ENCODE peak calls at places on chromosomes 3 and 15, in seven cellular contexts. One of them, this sample, is unnamed.

GRCh38 chr15:51086409-51086808 is 8.3 kb downstream of the TNFAIP8L3 start:
- DNase-seq in BJ: no peak
- DNase-seq in transverse colon: no peak
- DNase-seq in left lung: no peak
- DNase-seq in HFF-Myc: no peak
- DNase-seq in tibial artery: no peak
- DNase-seq in fibroblast of mammary gland: no peak
- DNase-seq in this sample: no peak

GRCh38 chr3:13015286-13016082 is 57.7 kb downstream of the IQSEC1 start:
- DNase-seq in tibial artery: no peak
- DNase-seq in transverse colon: peak
- DNase-seq in left lung: peak
- DNase-seq in BJ: no peak
- DNase-seq in HFF-Myc: no peak
- DNase-seq in fibroblast of mammary gland: no peak
- DNase-seq in this sample: no peak

GRCh38 chr15:67076147-67076843 is 10.9 kb downstream of the SMAD3 start:
- DNase-seq in BJ: no peak
- DNase-seq in tibial artery: no peak
- DNase-seq in transverse colon: no peak
- DNase-seq in fibroblast of mammary gland: peak
- DNase-seq in HFF-Myc: no peak
- DNase-seq in left lung: no peak
- DNase-seq in this sample: no peak

GRCh38 chr15:39194431-39194830 is 386.4 kb upstream of the THBS1 start:
- DNase-seq in left lung: no peak
- DNase-seq in HFF-Myc: no peak
- DNase-seq in BJ: no peak
- DNase-seq in transverse colon: no peak
- DNase-seq in tibial artery: no peak
- DNase-seq in fibroblast of mammary gland: peak
- DNase-seq in this sample: peak

GRCh38 chr3:29484633-29485032 is 203.8 kb downstream of the RBMS3 start:
- DNase-seq in left lung: no peak
- DNase-seq in BJ: no peak
- DNase-seq in tibial artery: no peak
- DNase-seq in fibroblast of mammary gland: no peak
- DNase-seq in transverse colon: no peak
- DNase-seq in HFF-Myc: no peak
- DNase-seq in this sample: no peak

GRCh38 chr15:84099181-84099580 is 136.4 kb upstream of the GOLGA6L4 start:
- DNase-seq in HFF-Myc: no peak
- DNase-seq in tibial artery: no peak
- DNase-seq in BJ: no peak
- DNase-seq in fibroblast of mammary gland: peak
- DNase-seq in transverse colon: peak
- DNase-seq in left lung: no peak
- DNase-seq in this sample: no peak

GRCh38 chr3:30779686-30780287 is 114.7 kb downstream of the GADL1 start:
- DNase-seq in transverse colon: no peak
- DNase-seq in left lung: no peak
- DNase-seq in fibroblast of mammary gland: peak
- DNase-seq in tibial artery: no peak
- DNase-seq in BJ: no peak
- DNase-seq in HFF-Myc: peak
- DNase-seq in this sample: no peak

GRCh38 chr15:28107111-28107893 is 8.2 kb upstream of the OCA2 start:
- DNase-seq in transverse colon: no peak
- DNase-seq in left lung: no peak
- DNase-seq in BJ: no peak
- DNase-seq in tibial artery: peak
- DNase-seq in HFF-Myc: no peak
- DNase-seq in fibroblast of mammary gland: peak
- DNase-seq in this sample: no peak

GRCh38 chr3:174951023-174951422 is 91.9 kb downstream of the NAALADL2 start:
- DNase-seq in HFF-Myc: no peak
- DNase-seq in BJ: no peak
- DNase-seq in fibroblast of mammary gland: peak
- DNase-seq in tibial artery: no peak
- DNase-seq in left lung: no peak
- DNase-seq in transverse colon: no peak
- DNase-seq in this sample: no peak

GRCh38 chr15:42735382-42736165 is 1.4 kb downstream of the CDAN1 start:
- DNase-seq in left lung: no peak
- DNase-seq in BJ: no peak
- DNase-seq in fibroblast of mammary gland: no peak
- DNase-seq in transverse colon: no peak
- DNase-seq in tibial artery: peak
- DNase-seq in HFF-Myc: no peak
- DNase-seq in this sample: no peak

DNA sequence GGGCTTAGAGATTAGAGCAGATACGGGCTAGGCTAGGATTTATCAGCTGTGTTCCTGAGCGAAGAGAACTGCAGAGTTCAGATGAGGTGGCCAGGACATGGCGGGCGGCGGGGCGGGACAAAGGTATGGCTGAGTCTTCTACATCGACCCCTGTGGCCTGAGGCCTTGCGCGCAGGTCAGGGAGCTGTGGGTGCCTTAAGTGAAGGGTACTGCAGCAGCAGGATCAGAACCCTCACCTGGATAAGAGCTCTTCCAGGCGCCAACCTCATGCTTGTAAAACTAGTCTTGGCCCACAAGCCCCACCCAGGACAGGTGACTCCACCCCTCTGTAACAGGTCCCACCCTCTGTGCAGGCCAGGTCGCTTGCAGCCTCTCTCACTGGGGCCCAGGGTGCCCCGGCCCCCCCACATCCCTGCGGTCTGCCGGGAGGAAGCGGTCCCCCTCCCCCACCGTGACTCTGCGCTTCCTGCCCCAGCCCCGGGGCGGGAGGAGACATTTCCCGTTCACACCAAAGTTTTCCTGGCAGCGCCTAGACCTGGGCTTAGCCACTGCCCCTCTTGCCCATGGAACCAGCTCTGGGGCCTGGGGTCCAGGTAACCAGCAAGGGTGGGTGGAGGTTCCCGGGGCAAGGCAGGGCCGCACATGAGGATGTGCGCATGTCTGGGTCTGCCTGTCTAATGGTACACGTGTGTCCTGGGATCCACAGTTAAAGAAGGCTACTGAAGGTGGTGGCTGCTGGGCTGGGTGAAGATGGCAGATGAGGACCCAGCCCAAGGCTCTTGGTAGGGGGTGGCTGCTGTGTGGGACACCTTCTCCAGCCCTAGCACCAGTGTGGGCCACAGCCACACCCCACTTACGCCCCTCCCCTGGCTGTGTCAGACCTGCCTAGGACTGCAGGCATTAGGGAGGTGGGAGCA is 8.3 kb downstream of the NBEAL2 start:
- DNase-seq in fibroblast of mammary gland: no peak
- DNase-seq in left lung: peak
- DNase-seq in HFF-Myc: no peak
- DNase-seq in transverse colon: peak
- DNase-seq in tibial artery: no peak
- DNase-seq in BJ: no peak
- DNase-seq in this sample: no peak
- H3K4me3 ChIP-seq in fibroblast of mammary gland: no peak
- H3K4me3 ChIP-seq in left lung: no peak
- H3K4me3 ChIP-seq in HFF-Myc: no peak
- H3K4me3 ChIP-seq in transverse colon: peak
- H3K4me3 ChIP-seq in tibial artery: no peak
- H3K4me3 ChIP-seq in BJ: no peak
- H3K4me3 ChIP-seq in this sample: no peak

GRCh38 chr3:107493134-107493533 is 29.6 kb upstream of the BBX start:
- DNase-seq in fibroblast of mammary gland: no peak
- DNase-seq in tibial artery: no peak
- DNase-seq in HFF-Myc: no peak
- DNase-seq in transverse colon: no peak
- DNase-seq in left lung: no peak
- DNase-seq in BJ: no peak
- DNase-seq in this sample: no peak
- TF ChIP-seq CTCF in fibroblast of mammary gland: no peak
- TF ChIP-seq CTCF in tibial artery: no peak
- TF ChIP-seq CTCF in HFF-Myc: peak
- TF ChIP-seq CTCF in transverse colon: no peak
- TF ChIP-seq CTCF in left lung: no peak
- TF ChIP-seq CTCF in BJ: no peak
- TF ChIP-seq CTCF in this sample: no peak

GRCh38 chr3:14351617-14352001 is 50.8 kb upstream of the SLC6A6 start:
- DNase-seq in BJ: no peak
- DNase-seq in fibroblast of mammary gland: no peak
- DNase-seq in HFF-Myc: no peak
- DNase-seq in transverse colon: no peak
- DNase-seq in left lung: no peak
- DNase-seq in tibial artery: no peak
- DNase-seq in this sample: no peak

GRCh38 chr3:14347110-14347509 is 55.3 kb upstream of the SLC6A6 start:
- DNase-seq in HFF-Myc: no peak
- DNase-seq in left lung: no peak
- DNase-seq in BJ: no peak
- DNase-seq in transverse colon: no peak
- DNase-seq in tibial artery: no peak
- DNase-seq in fibroblast of mammary gland: no peak
- DNase-seq in this sample: no peak

GRCh38 chr3:14357463-14357862 is 44.9 kb upstream of the SLC6A6 start:
- DNase-seq in transverse colon: no peak
- DNase-seq in tibial artery: no peak
- DNase-seq in fibroblast of mammary gland: no peak
- DNase-seq in BJ: no peak
- DNase-seq in left lung: no peak
- DNase-seq in HFF-Myc: no peak
- DNase-seq in this sample: no peak

GRCh38 chr3:14353486-14353885 is 48.9 kb upstream of the SLC6A6 start:
- DNase-seq in HFF-Myc: no peak
- DNase-seq in BJ: no peak
- DNase-seq in tibial artery: no peak
- DNase-seq in left lung: no peak
- DNase-seq in fibroblast of mammary gland: no peak
- DNase-seq in transverse colon: no peak
- DNase-seq in this sample: no peak

DNA sequence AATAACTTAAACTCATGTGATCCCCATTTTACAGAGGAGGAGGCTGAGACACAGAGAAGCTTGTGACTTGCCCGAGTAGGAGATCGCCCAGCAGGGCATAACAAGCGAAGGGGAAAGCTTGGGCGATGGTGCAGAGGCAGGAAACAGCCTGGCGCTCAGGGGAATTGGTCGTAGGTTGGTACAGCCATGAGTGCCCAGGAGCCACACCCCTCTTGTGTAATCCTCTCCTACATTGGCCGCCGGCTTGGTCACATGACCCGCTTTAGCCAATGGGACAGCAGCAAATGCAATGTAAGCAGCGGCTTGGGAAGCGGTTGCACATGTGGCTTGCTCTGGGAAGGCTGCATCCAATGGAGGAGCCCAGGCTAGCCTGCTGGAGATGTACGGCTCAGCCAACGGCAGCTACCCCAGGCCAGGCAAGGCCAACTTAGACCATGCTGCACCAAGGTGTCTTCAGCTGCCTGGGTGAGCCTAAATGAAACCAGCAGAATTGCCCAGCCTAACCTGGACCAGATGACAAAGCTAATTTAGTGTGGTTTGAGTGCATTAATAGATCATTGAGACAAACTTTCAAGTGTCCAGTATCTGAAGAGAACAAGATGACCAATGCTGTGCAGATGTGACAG is 50.3 kb upstream of the SLC6A6 start:
- DNase-seq in fibroblast of mammary gland: peak
- DNase-seq in left lung: no peak
- DNase-seq in tibial artery: no peak
- DNase-seq in transverse colon: no peak
- DNase-seq in BJ: no peak
- DNase-seq in HFF-Myc: peak
- DNase-seq in this sample: no peak
- H3K4me3 ChIP-seq in fibroblast of mammary gland: no peak
- H3K4me3 ChIP-seq in left lung: no peak
- H3K4me3 ChIP-seq in tibial artery: no peak
- H3K4me3 ChIP-seq in transverse colon: no peak
- H3K4me3 ChIP-seq in BJ: no peak
- H3K4me3 ChIP-seq in HFF-Myc: no peak
- H3K4me3 ChIP-seq in this sample: no peak

GRCh38 chr15:34610388-34610787 is 26.9 kb upstream of the GOLGA8B start:
- DNase-seq in tibial artery: no peak
- DNase-seq in transverse colon: no peak
- DNase-seq in fibroblast of mammary gland: peak
- DNase-seq in left lung: no peak
- DNase-seq in BJ: no peak
- DNase-seq in HFF-Myc: no peak
- DNase-seq in this sample: no peak
- TF ChIP-seq CTCF in tibial artery: peak
- TF ChIP-seq CTCF in transverse colon: no peak
- TF ChIP-seq CTCF in fibroblast of mammary gland: peak
- TF ChIP-seq CTCF in left lung: peak
- TF ChIP-seq CTCF in BJ: peak
- TF ChIP-seq CTCF in HFF-Myc: no peak
- TF ChIP-seq CTCF in this sample: peak